ENCODE peak calls at places on chromosome 21, in nine cellular contexts. W is GM23248; O is CD4-positive, alpha-beta memory T cell; M is uterus; R is CD8-positive, alpha-beta memory T cell; K is caudate nucleus; F is H9; A is right cardiac atrium; X is cardiac muscle cell. Q is an unnamed sample.
A peak's percentile ranks its signal among the peaks of the same experiment; 100 is the strongest.

GRCh38 chr21:45295576-45296365 is 8.1 kb upstream of the POFUT2 start:
- DNase-seq in A (no peak), W (peak; percentile 83), M (peak; percentile 65), O (no peak), F (no peak), K (no peak), R (no peak), X (no peak), Q (peak; percentile 17)

GRCh38 chr21:30194701-30195299 is 21.1 kb downstream of the CLDN8 start:
- DNase-seq in R (no peak), O (no peak), F (no peak), A (no peak), K (no peak), M (no peak), X (peak; percentile 62), W (peak; percentile 50), Q (no peak)

GRCh38 chr21:42395910-42396625 is at the start of gene TMPRSS3:
- DNase-seq in A (no peak), M (no peak), F (no peak), W (no peak), O (no peak), K (no peak), R (no peak), X (no peak), Q (no peak)

GRCh38 chr21:46298083-46298412 is 11.9 kb downstream of the YBEY start:
- DNase-seq in A (no peak), R (no peak), M (no peak), K (no peak), X (no peak), W (no peak), F (no peak), O (no peak), Q (no peak)

GRCh38 chr21:29436650-29437049 is 137.9 kb downstream of the BACH1 start:
- DNase-seq in R (no peak), F (no peak), A (no peak), M (no peak), W (no peak), X (no peak), O (no peak), K (no peak), Q (no peak)

GRCh38 chr21:26546698-26547097 is 26.4 kb downstream of the CYYR1 start:
- DNase-seq in X (no peak), F (no peak), W (no peak), R (no peak), M (no peak), A (peak; percentile 28), K (no peak), O (no peak), Q (peak; percentile 58)

GRCh38 chr21:45356653-45357435 is 48.1 kb upstream of the COL18A1 start:
- DNase-seq in F (no peak), R (no peak), K (no peak), M (no peak), O (no peak), A (peak; percentile 34), W (no peak), X (no peak), Q (no peak)

GRCh38 chr21:42337830-42338729 is 12.7 kb downstream of the TFF2 start:
- DNase-seq in X (peak; percentile 68), R (peak; percentile 86), A (peak; percentile 56), O (peak; percentile 78), M (peak; percentile 24), W (peak; percentile 67), K (peak; percentile 58), F (peak; percentile 86), Q (no peak)

GRCh38 chr21:30408782-30409494 is 13.1 kb downstream of the KRTAP13-1 start:
- DNase-seq in K (no peak), X (peak; percentile 72), O (no peak), R (no peak), M (no peak), A (peak; percentile 44), W (peak; percentile 49), F (peak; percentile 98), Q (peak; percentile 42)

GRCh38 chr21:43364851-43365424 is 62.0 kb downstream of the SIK1 start:
- DNase-seq in K (no peak), M (no peak), F (no peak), A (peak; percentile 13), X (no peak), R (no peak), O (no peak), W (no peak), Q (no peak)

GRCh38 chr21:45416619-45417018 is 11.7 kb downstream of the COL18A1 start:
- DNase-seq in O (no peak), R (no peak), W (no peak), F (peak; percentile 62), X (no peak), A (no peak), M (no peak), K (no peak), Q (no peak)

GRCh38 chr21:32406405-32406804 is 6.1 kb upstream of the EVA1C start:
- DNase-seq in R (no peak), W (no peak), K (no peak), M (no peak), F (no peak), A (peak; percentile 47), X (no peak), O (no peak), Q (no peak)
- H3K27ac ChIP-seq in R (no peak overlapping the region), W (no peak overlapping the region), K (no peak overlapping the region), M (peak overlapping the region; percentile 23), F (no peak overlapping the region), A (no peak overlapping the region), X (no peak overlapping the region), O (no peak overlapping the region), Q (no peak overlapping the region)

DNA sequence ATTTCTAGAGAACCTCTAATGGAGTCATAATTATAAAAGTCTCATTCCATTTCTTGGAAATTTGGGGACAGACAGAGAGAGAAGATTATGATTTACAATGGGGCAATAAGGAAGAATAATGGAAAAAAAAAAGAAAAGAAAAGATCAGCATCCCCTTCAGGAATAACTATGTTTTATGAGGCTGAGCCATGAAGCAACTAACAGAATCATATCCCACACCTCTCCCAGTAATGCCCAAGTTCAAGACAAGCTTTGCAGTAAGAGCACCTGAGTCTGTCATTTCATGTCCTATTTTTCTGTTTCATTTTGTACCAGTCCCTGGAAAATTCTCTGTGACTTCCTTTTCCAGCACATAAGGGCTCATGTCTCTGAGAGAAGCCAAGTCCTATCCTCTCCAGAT is 69.9 kb upstream of the ETS2 start:
- DNase-seq in X (no peak), M (no peak), A (no peak), O (no peak), F (no peak), R (no peak), W (no peak), K (no peak), Q (no peak)
- H3K27ac ChIP-seq in X (no peak overlapping the region), M (peak overlapping the region; percentile 70), A (no peak overlapping the region), O (no peak overlapping the region), F (no peak overlapping the region), R (no peak overlapping the region), W (no peak overlapping the region), K (no peak overlapping the region), Q (no peak overlapping the region)

DNA sequence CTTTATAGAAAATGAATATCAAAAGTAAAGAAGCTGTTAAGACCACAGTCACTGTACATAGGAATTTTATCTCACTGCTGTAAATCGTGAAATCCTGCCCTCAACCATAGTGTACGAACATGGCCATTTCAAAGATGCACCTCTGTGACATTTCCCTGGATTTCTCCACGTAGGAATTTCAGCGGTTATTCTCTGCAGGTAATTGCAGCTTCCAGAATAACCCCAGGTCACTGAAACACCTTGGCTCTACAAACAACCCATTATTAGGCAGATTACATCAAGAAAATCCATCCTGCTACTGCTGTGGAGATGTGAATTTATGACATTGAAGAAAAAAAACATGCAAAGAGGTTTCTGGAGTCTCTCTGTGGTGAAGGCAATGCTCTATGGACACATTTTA is 196.2 kb upstream of the USP25 start:
- DNase-seq in A (no peak), M (no peak), W (no peak), R (no peak), F (no peak), O (no peak), X (no peak), K (no peak), Q (no peak)
- H3K27ac ChIP-seq in A (no peak overlapping the region), M (no peak overlapping the region), W (no peak overlapping the region), R (no peak overlapping the region), F (no peak overlapping the region), O (no peak overlapping the region), X (no peak overlapping the region), K (no peak overlapping the region), Q (no peak overlapping the region)

GRCh38 chr21:17469727-17470126 is 43.1 kb upstream of the CXADR start:
- DNase-seq in A (no peak), O (no peak), W (no peak), M (no peak), X (no peak), F (no peak), R (no peak), K (no peak), Q (no peak)
- H3K27ac ChIP-seq in A (no peak overlapping the region), O (no peak overlapping the region), W (no peak overlapping the region), M (no peak overlapping the region), X (no peak overlapping the region), F (no peak overlapping the region), R (no peak overlapping the region), K (no peak overlapping the region), Q (no peak overlapping the region)

GRCh38 chr21:37915941-37916794 is at the start of gene KCNJ6:
- DNase-seq in X (peak; percentile 50), K (no peak), A (peak; percentile 22), R (no peak), F (peak; percentile 87), O (no peak), M (no peak), W (peak; percentile 82), Q (no peak)

GRCh38 chr21:37916795-37917142 is 512 bp upstream of the KCNJ6 start:
- DNase-seq in O (no peak), X (no peak), M (no peak), K (no peak), W (peak; percentile 22), R (no peak), F (peak; percentile 83), A (no peak), Q (no peak)

GRCh38 chr21:37917612-37918011 is 1.4 kb upstream of the KCNJ6 start:
- DNase-seq in O (no peak), K (no peak), R (no peak), X (peak; percentile 37), M (no peak), W (peak; percentile 65), F (no peak), A (no peak), Q (no peak)

GRCh38 chr21:37915516-37915915 is 741 bp downstream of the KCNJ6 start:
- DNase-seq in A (no peak), K (no peak), M (no peak), R (no peak), O (no peak), X (no peak), W (no peak), F (peak; percentile 43), Q (no peak)

GRCh38 chr21:37921091-37921490 is 4.8 kb upstream of the KCNJ6 start:
- DNase-seq in M (no peak), W (peak; percentile 49), F (no peak), K (no peak), X (peak; percentile 12), R (no peak), O (no peak), A (no peak), Q (no peak)
- H3K27ac ChIP-seq in M (no peak overlapping the region), W (no peak overlapping the region), F (no peak overlapping the region), K (no peak overlapping the region), X (no peak overlapping the region), R (no peak overlapping the region), O (no peak overlapping the region), A (no peak overlapping the region), Q (no peak overlapping the region)